ENCODE peak calls at places on chromosome 3, in five cellular contexts. O is SJSA1; L is psoas muscle; W is cardiac fibroblast; M is CD8-positive, alpha-beta T cell. A is an unnamed sample.

GRCh38 chr3:45547764-45548683 is 46.5 kb upstream of the LIMD1 start:
- DNase-seq in O (peak), W (peak), L (peak), M (no peak), A (no peak)

GRCh38 chr3:23199649-23200048 is 3.5 kb upstream of the UBE2E2 start:
- DNase-seq in L (no peak), O (no peak), M (no peak), W (no peak), A (no peak)

GRCh38 chr3:184085389-184085852 is 11.4 kb upstream of the HTR3E start:
- DNase-seq in L (no peak), M (no peak), O (no peak), W (peak), A (no peak)

GRCh38 chr3:25071846-25072245 is 356.2 kb upstream of the RARB start:
- DNase-seq in W (no peak), O (no peak), M (no peak), L (no peak), A (no peak)

GRCh38 chr3:62843508-62843907 is 31.7 kb downstream of the CADPS start:
- DNase-seq in W (no peak), L (no peak), M (no peak), O (no peak), A (no peak)

GRCh38 chr3:34924961-34925360 is 714.4 kb upstream of the ARPP21 start:
- DNase-seq in O (no peak), M (no peak), W (no peak), L (no peak), A (no peak)

GRCh38 chr3:64612082-64612860 is 75.5 kb downstream of the ADAMTS9 start:
- DNase-seq in M (no peak), O (no peak), L (no peak), W (peak), A (peak)

GRCh38 chr3:140765246-140765645 is 87.4 kb downstream of the TRIM42 start:
- DNase-seq in O (no peak), W (no peak), M (no peak), L (no peak), A (no peak)

GRCh38 chr3:78507196-78507984 is 1260.4 kb downstream of the ROBO1 start:
- DNase-seq in M (no peak), W (no peak), O (no peak), L (no peak), A (no peak)

GRCh38 chr3:23806322-23807160 is 786 bp downstream of the UBE2E1 start:
- DNase-seq in O (peak), W (no peak), M (no peak), L (peak), A (peak)

GRCh38 chr3:153210116-153210515 is 48.1 kb downstream of the RAP2B start:
- DNase-seq in M (no peak), L (no peak), O (no peak), W (peak), A (no peak)

GRCh38 chr3:114178770-114179368 is at the start of gene DRD3:
- DNase-seq in O (no peak), L (no peak), W (peak), M (peak), A (no peak)

GRCh38 chr3:14885307-14885706 is 62.1 kb upstream of the NR2C2 start:
- DNase-seq in O (no peak), M (peak), W (no peak), L (no peak), A (no peak)

GRCh38 chr3:114270019-114270418 is 23.8 kb upstream of the TIGIT start:
- DNase-seq in O (no peak), L (no peak), W (no peak), M (no peak), A (no peak)

GRCh38 chr3:116135462-116135861 is 309.8 kb downstream of the LSAMP start:
- DNase-seq in M (no peak), W (peak), O (no peak), L (no peak), A (peak)

GRCh38 chr3:178083906-178084823 is 452.1 kb upstream of the KCNMB2 start:
- DNase-seq in L (no peak), O (no peak), W (peak), M (no peak), A (no peak)

GRCh38 chr3:15933439-15934144 is 135.8 kb upstream of the ANKRD28 start:
- DNase-seq in O (no peak), M (no peak), W (peak), L (no peak), A (no peak)

GRCh38 chr3:115085197-115085865 is 61.8 kb downstream of the ZBTB20 start:
- DNase-seq in M (no peak), L (no peak), W (peak), O (no peak), A (no peak)

GRCh38 chr3:13016726-13017255 is 56.4 kb downstream of the IQSEC1 start:
- DNase-seq in W (no peak), M (no peak), L (no peak), O (no peak), A (no peak)

GRCh38 chr3:157500232-157500631 is 3.0 kb downstream of the VEPH1 start:
- DNase-seq in M (no peak), O (no peak), L (no peak), W (no peak), A (no peak)
- H3K4me3 ChIP-seq in M (no peak), O (no peak), L (peak), W (no peak), A (no peak)

GRCh38 chr3:33722626-33723370 is 4.7 kb upstream of the CLASP2 start:
- DNase-seq in L (no peak), O (no peak), M (no peak), W (peak), A (no peak)
- H3K4me3 ChIP-seq in L (no peak), O (no peak), M (no peak), W (no peak), A (no peak)

DNA sequence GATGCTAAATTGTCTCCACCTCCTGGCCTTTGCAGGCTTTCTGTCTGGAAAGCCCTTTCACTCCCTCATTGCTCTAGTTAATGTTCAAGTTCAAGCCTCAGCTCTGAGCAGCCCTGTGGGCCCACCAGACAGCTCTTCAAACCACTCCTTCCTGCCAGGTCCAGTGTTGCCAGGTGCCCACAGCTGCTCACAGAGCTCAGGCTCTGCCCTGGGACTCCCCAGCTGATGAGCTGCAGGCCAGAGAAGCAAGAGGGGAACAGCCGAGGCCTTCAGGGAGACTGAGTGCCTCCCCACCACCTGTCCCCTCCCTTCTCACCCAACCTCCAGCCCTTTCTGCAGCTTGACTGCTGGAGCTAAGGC is 1.3 kb upstream of the ZBTB47 start:
- DNase-seq in L (no peak), O (no peak), W (no peak), M (no peak), A (no peak)
- H3K4me3 ChIP-seq in L (peak), O (no peak), W (peak), M (no peak), A (peak)

GRCh38 chr3:49131576-49131975 is 1.3 kb downstream of the LAMB2 start:
- DNase-seq in M (no peak), O (no peak), W (no peak), L (no peak), A (no peak)

GRCh38 chr3:49131040-49131439 is 1.8 kb downstream of the LAMB2 start:
- DNase-seq in O (no peak), L (no peak), M (no peak), W (no peak), A (no peak)

GRCh38 chr3:49133226-49133951 is 539 bp upstream of the LAMB2 start:
- DNase-seq in M (no peak), W (peak), O (peak), L (peak), A (peak)

GRCh38 chr3:49132073-49132436 is 795 bp downstream of the LAMB2 start:
- DNase-seq in O (no peak), L (no peak), M (no peak), W (no peak), A (no peak)

GRCh38 chr3:49132437-49133225 is at the start of gene LAMB2:
- DNase-seq in W (peak), O (peak), M (no peak), L (peak), A (peak)
- H3K4me3 ChIP-seq in W (peak), O (peak), M (no peak), L (peak), A (peak)

GRCh38 chr3:11136116-11136515 is 18.2 kb upstream of the HRH1 start:
- DNase-seq in L (no peak), W (peak), O (no peak), M (no peak), A (no peak)

GRCh38 chr3:11138371-11138770 is 15.9 kb upstream of the HRH1 start:
- DNase-seq in M (no peak), L (no peak), W (no peak), O (no peak), A (no peak)

GRCh38 chr3:11140054-11140712 is 14.1 kb upstream of the HRH1 start:
- DNase-seq in M (no peak), L (no peak), O (no peak), W (peak), A (no peak)

GRCh38 chr3:11136871-11137626 is 17.2 kb upstream of the HRH1 start:
- DNase-seq in M (no peak), L (peak), O (peak), W (peak), A (peak)

DNA sequence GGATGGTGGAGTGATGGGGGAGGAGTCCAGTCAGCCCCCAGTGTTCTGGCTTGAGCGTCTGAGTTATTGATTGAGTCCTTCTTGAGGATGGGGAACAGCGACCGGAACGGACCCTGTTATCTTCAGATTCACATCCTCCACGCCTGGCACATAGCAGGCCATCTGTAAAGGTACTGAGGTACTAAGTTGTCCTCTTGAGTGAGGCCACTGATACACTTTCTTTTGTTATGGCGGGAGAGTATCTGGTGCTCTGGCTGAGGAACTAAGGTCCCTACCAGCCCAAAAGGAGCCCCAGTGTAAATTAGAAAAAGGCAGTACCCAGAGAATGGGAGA is 16.7 kb upstream of the HRH1 start:
- DNase-seq in O (no peak), L (no peak), M (no peak), W (no peak), A (no peak)
- H3K4me3 ChIP-seq in O (peak), L (no peak), M (no peak), W (peak), A (no peak)